ENCODE peak calls at places on chromosomes 3 and 15, in ten cellular contexts. P is stimulated activated CD8-positive, alpha-beta memory T cell treated with anti-CD3 and anti-CD28 coated beads, Interleukin-4, amount 100 ng/mL, for 4 hours; E is sciatic nerve; M is putamen; H is HS-5; D is endodermal cell; S is HT1080; X is nephron progenitor cell; U is HS-27A; C is NCI-H526 treated with DMSO at 0.1 percent for 48 hours. I is an unnamed sample.

GRCh38 chr3:155870945-155871745 is 695 bp downstream of the GMPS start:
- DNase-seq in P (peak), E (peak), M (peak), H (no peak), D (peak), S (peak), X (peak), U (no peak), C (no peak), I (no peak)

GRCh38 chr3:192879346-192880031 is 38.2 kb downstream of the MB21D2 start:
- DNase-seq in P (no peak), E (no peak), M (no peak), H (peak), D (peak), S (peak), X (no peak), U (peak), C (no peak), I (peak)

GRCh38 chr15:77840962-77841361 is 208.2 kb upstream of the LINGO1 start:
- DNase-seq in P (no peak), E (no peak), M (no peak), H (peak), D (peak), S (peak), X (no peak), U (no peak), C (no peak), I (peak)

GRCh38 chr3:185631508-185632206 is 45.6 kb downstream of the SENP2 start:
- DNase-seq in P (no peak), E (no peak), M (no peak), H (no peak), D (no peak), S (no peak), X (no peak), U (no peak), C (no peak), I (no peak)

GRCh38 chr3:50550079-50550736 is 17.3 kb downstream of the C3orf18 start:
- DNase-seq in P (peak), E (peak), M (no peak), H (no peak), D (peak), S (peak), X (peak), U (no peak), C (no peak), I (no peak)

GRCh38 chr15:42152196-42152920 is 4.1 kb downstream of the PLA2G4F start:
- DNase-seq in P (no peak), E (peak), M (no peak), H (no peak), D (peak), S (no peak), X (no peak), U (no peak), C (no peak), I (peak)

GRCh38 chr3:71010731-71011455 is 572.6 kb downstream of the FOXP1 start:
- DNase-seq in P (peak), E (no peak), M (no peak), H (no peak), D (no peak), S (no peak), X (no peak), U (no peak), C (no peak), I (no peak)

GRCh38 chr3:36918050-36918449 is 26.8 kb downstream of the TRANK1 start:
- DNase-seq in P (no peak), E (no peak), M (no peak), H (no peak), D (no peak), S (no peak), X (no peak), U (no peak), C (no peak), I (no peak)

GRCh38 chr3:38015984-38016383 is 13.5 kb downstream of the PLCD1 start:
- DNase-seq in P (no peak), E (peak), M (no peak), H (no peak), D (no peak), S (no peak), X (no peak), U (no peak), C (no peak), I (no peak)

GRCh38 chr3:13045904-13046568 is 27.2 kb downstream of the IQSEC1 start:
- DNase-seq in P (no peak), E (no peak), M (no peak), H (no peak), D (no peak), S (no peak), X (no peak), U (no peak), C (no peak), I (no peak)

GRCh38 chr3:11300970-11301369 is 28.8 kb downstream of the ATG7 start:
- DNase-seq in P (no peak), E (no peak), M (no peak), H (no peak), D (no peak), S (no peak), X (no peak), U (no peak), C (no peak), I (no peak)

GRCh38 chr15:63860161-63860954 is 26.6 kb upstream of the HERC1 start:
- DNase-seq in P (peak), E (no peak), M (no peak), H (no peak), D (no peak), S (no peak), X (no peak), U (no peak), C (no peak), I (no peak)

GRCh38 chr3:119885746-119886530 is 104.0 kb downstream of the NR1I2 start:
- DNase-seq in P (no peak), E (no peak), M (no peak), H (no peak), D (no peak), S (no peak), X (no peak), U (no peak), C (no peak), I (no peak)

GRCh38 chr3:147191795-147192385 is 214.5 kb downstream of the ZIC4 start:
- DNase-seq in P (no peak), E (no peak), M (peak), H (peak), D (peak), S (peak), X (peak), U (peak), C (peak), I (peak)

GRCh38 chr15:80923668-80924067 is 66.0 kb downstream of the MESD start:
- DNase-seq in P (no peak), E (no peak), M (no peak), H (no peak), D (no peak), S (peak), X (no peak), U (no peak), C (no peak), I (no peak)

GRCh38 chr3:112411425-112411824 is 78.5 kb downstream of the CD200 start:
- DNase-seq in P (no peak), E (no peak), M (no peak), H (no peak), D (no peak), S (no peak), X (no peak), U (no peak), C (no peak), I (no peak)

GRCh38 chr3:123006587-123006986 is 21.0 kb downstream of the SEMA5B start:
- DNase-seq in P (no peak), E (no peak), M (no peak), H (no peak), D (no peak), S (no peak), X (no peak), U (no peak), C (no peak), I (no peak)

GRCh38 chr3:37093481-37093880 is 80.9 kb downstream of the LRRFIP2 start:
- DNase-seq in P (no peak), E (no peak), M (no peak), H (no peak), D (no peak), S (no peak), X (no peak), U (no peak), C (no peak), I (no peak)

GRCh38 chr3:14377838-14378169 is 24.6 kb upstream of the SLC6A6 start:
- DNase-seq in P (peak), E (no peak), M (no peak), H (no peak), D (no peak), S (no peak), X (no peak), U (no peak), C (no peak), I (no peak)

GRCh38 chr15:73368301-73369072 is at the start of gene HCN4:
- DNase-seq in P (no peak), E (no peak), M (no peak), H (no peak), D (peak), S (no peak), X (peak), U (no peak), C (peak), I (no peak)

GRCh38 chr15:101446527-101447167 is 42.9 kb downstream of the PCSK6 start:
- DNase-seq in P (no peak), E (peak), M (no peak), H (no peak), D (peak), S (peak), X (no peak), U (no peak), C (no peak), I (no peak)

GRCh38 chr15:63353887-63354286 is 27.8 kb downstream of the CA12 start:
- DNase-seq in P (no peak), E (no peak), M (no peak), H (no peak), D (no peak), S (no peak), X (no peak), U (no peak), C (no peak), I (no peak)

GRCh38 chr3:88219138-88219792 is 69.5 kb downstream of the C3orf38 start:
- DNase-seq in P (no peak), E (peak), M (peak), H (no peak), D (peak), S (peak), X (peak), U (peak), C (no peak), I (no peak)

GRCh38 chr3:194086251-194087075 is 49.5 kb upstream of the HES1 start:
- DNase-seq in P (no peak), E (no peak), M (no peak), H (no peak), D (peak), S (no peak), X (no peak), U (no peak), C (no peak), I (no peak)